ENCODE peak calls at places on chromosomes 13 and 19, in four cellular contexts. Q, R, Y and B are unnamed samples.

GRCh38 chr19:13460045-13460444 is 46.2 kb downstream of the CACNA1A start:
- DNase-seq in R (no peak), Q (no peak), Y (no peak), B (no peak)

GRCh38 chr19:2982983-2983350 is 5.6 kb downstream of the TLE6 start:
- DNase-seq in Q (no peak), Y (peak; percentile 79), R (peak; percentile 99), B (peak; percentile 74)

GRCh38 chr19:47644743-47645499 is 36.0 kb downstream of the BICRA start:
- DNase-seq in Y (no peak), R (no peak), Q (no peak), B (no peak)

GRCh38 chr19:16217671-16218464 is 20.2 kb downstream of the AP1M1 start:
- DNase-seq in Q (no peak), R (no peak), Y (no peak), B (peak; percentile 35)

GRCh38 chr19:18764591-18765051 is 26.5 kb downstream of the COMP start:
- DNase-seq in R (no peak), Y (no peak), Q (no peak), B (no peak)

GRCh38 chr13:34842466-34842865 is 99.6 kb upstream of the NBEA start:
- DNase-seq in Q (no peak), R (no peak), Y (no peak), B (no peak)

GRCh38 chr19:8377598-8377997 is 12.6 kb upstream of the RAB11B start:
- DNase-seq in Y (peak; percentile 13), Q (no peak), R (no peak), B (no peak)

GRCh38 chr19:37947778-37948177 is 40.8 kb downstream of the SIPA1L3 start:
- DNase-seq in Y (no peak), R (no peak), Q (no peak), B (no peak)

GRCh38 chr13:44848956-44849748 is 140.1 kb downstream of the NUFIP1 start:
- DNase-seq in Q (no peak), R (no peak), Y (no peak), B (no peak)

GRCh38 chr19:6952956-6953355 is 65.6 kb downstream of the ADGRE1 start:
- DNase-seq in Y (no peak), R (no peak), Q (no peak), B (no peak)

GRCh38 chr19:22604571-22605274 is 29.4 kb upstream of the ZNF492 start:
- DNase-seq in Y (no peak), R (no peak), Q (no peak), B (no peak)

GRCh38 chr13:50033696-50034095 is 18.5 kb downstream of the KCNRG start:
- DNase-seq in Y (no peak), Q (no peak), R (no peak), B (no peak)

GRCh38 chr19:53907193-53907581 is 1.9 kb upstream of the CACNG7 start:
- DNase-seq in Q (no peak), Y (no peak), R (no peak), B (no peak)

GRCh38 chr13:41456768-41457588 is at the start of gene RGCC:
- DNase-seq in Q (peak; percentile 62), R (peak; percentile 80), Y (peak; percentile 93), B (peak; percentile 89)

GRCh38 chr19:14611051-14611450 is 28.2 kb downstream of the CLEC17A start:
- DNase-seq in Y (no peak), R (no peak), Q (no peak), B (no peak)

GRCh38 chr19:11481777-11482383 is 1.0 kb upstream of the ELAVL3 start:
- DNase-seq in R (peak; percentile 51), Q (peak; percentile 49), Y (peak; percentile 67), B (peak; percentile 98)

GRCh38 chr19:47713046-47714021 is at the start of gene EHD2:
- DNase-seq in Q (peak; percentile 68), R (peak; percentile 71), Y (peak; percentile 73), B (no peak)

GRCh38 chr13:40534456-40534855 is 132.0 kb downstream of the FOXO1 start:
- DNase-seq in R (peak; percentile 81), Q (no peak), Y (no peak), B (no peak)

GRCh38 chr13:23461544-23461943 is 28.0 kb upstream of the SACS start:
- DNase-seq in Q (no peak), Y (no peak), R (no peak), B (no peak)

GRCh38 chr13:44815507-44816074 is 173.7 kb downstream of the NUFIP1 start:
- DNase-seq in Y (peak; percentile 45), R (peak; percentile 28), Q (no peak), B (peak; percentile 31)

GRCh38 chr19:21694171-21694906 is 73.0 kb downstream of the ZNF100 start:
- DNase-seq in R (no peak), Y (no peak), Q (no peak), B (no peak)

GRCh38 chr13:107461751-107462150 is 753.6 kb downstream of the LIG4 start:
- DNase-seq in R (no peak), Y (no peak), Q (no peak), B (no peak)

GRCh38 chr13:50762969-50763568 is 80.4 kb downstream of the DLEU7 start:
- DNase-seq in Y (no peak), Q (no peak), R (no peak), B (no peak)

GRCh38 chr19:18436651-18437478 is 1.1 kb downstream of the ISYNA1 start:
- DNase-seq in R (peak; percentile 80), Y (peak; percentile 82), Q (peak; percentile 65), B (no peak)

GRCh38 chr19:56105090-56105701 is 15.9 kb downstream of the ZNF787 start:
- DNase-seq in Q (peak; percentile 79), Y (peak; percentile 90), R (peak; percentile 88), B (peak; percentile 61)

GRCh38 chr19:47142779-47143178 is 12.1 kb downstream of the SAE1 start:
- DNase-seq in R (no peak), Q (no peak), Y (no peak), B (no peak)

GRCh38 chr13:88857256-88857655 is 1186.1 kb downstream of the SLITRK5 start:
- DNase-seq in Q (no peak), Y (no peak), R (no peak), B (no peak)

GRCh38 chr19:31461814-31462539 is 112.7 kb upstream of the TSHZ3 start:
- DNase-seq in R (no peak), Q (no peak), Y (no peak), B (no peak)

GRCh38 chr19:2887391-2887914 is 13.3 kb upstream of the ZNF57 start:
- DNase-seq in Y (no peak), R (peak; percentile 19), Q (peak; percentile 7), B (no peak)

GRCh38 chr19:3907626-3908265 is 25.1 kb upstream of the NMRK2 start:
- DNase-seq in Q (no peak), R (no peak), Y (no peak), B (no peak)

GRCh38 chr13:97502192-97502591 is 68.2 kb downstream of the RAP2A start:
- DNase-seq in Q (no peak), Y (no peak), R (peak; percentile 17), B (no peak)

GRCh38 chr13:69690999-69691398 is 416.6 kb upstream of the ATXN8OS start:
- DNase-seq in R (no peak), Q (no peak), Y (no peak), B (no peak)
- TF ChIP-seq CTCF in R (no peak), Q (no peak), Y (no peak), B (no peak)

GRCh38 chr19:1491114-1491848 is at the start of gene REEP6:
- DNase-seq in Q (no peak), Y (no peak), R (peak; percentile 30), B (no peak)

GRCh38 chr19:1488282-1488601 is 1.9 kb downstream of the PCSK4 start:
- DNase-seq in Y (no peak), R (no peak), Q (no peak), B (no peak)

GRCh38 chr19:1490311-1491113 is at the start of gene PCSK4:
- DNase-seq in Q (peak; percentile 98), Y (peak; percentile 97), R (peak; percentile 99), B (peak; percentile 99)

GRCh38 chr19:1489463-1489971 is 633 bp downstream of the PCSK4 start:
- DNase-seq in R (no peak), Y (peak; percentile 57), Q (no peak), B (no peak)

DNA sequence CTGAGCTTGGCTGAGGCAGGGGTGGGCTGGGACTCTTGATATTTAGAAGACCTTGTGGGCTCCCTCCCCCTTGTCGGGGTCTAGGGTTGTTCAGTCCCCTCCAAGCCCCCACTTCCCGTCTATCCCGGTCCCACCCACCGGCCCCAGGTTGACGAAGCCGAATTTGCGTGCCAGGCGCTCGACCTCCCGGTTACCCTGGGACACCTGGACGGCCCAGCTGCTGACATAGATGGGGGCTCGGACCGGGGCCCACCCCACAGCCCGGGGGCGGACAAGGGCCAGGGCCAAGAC is 185 bp downstream of the PCSK4 start:
- DNase-seq in R (no peak), Q (no peak), Y (no peak), B (no peak)
- TF ChIP-seq CTCF in R (no peak), Q (no peak), Y (no peak), B (no peak)

GRCh38 chr13:83350569-83350968 is 531.7 kb downstream of the SLITRK1 start:
- DNase-seq in R (no peak), Y (no peak), Q (no peak), B (no peak)

GRCh38 chr13:83355042-83355441 is 527.2 kb downstream of the SLITRK1 start:
- DNase-seq in Q (no peak), Y (no peak), R (no peak), B (no peak)

DNA sequence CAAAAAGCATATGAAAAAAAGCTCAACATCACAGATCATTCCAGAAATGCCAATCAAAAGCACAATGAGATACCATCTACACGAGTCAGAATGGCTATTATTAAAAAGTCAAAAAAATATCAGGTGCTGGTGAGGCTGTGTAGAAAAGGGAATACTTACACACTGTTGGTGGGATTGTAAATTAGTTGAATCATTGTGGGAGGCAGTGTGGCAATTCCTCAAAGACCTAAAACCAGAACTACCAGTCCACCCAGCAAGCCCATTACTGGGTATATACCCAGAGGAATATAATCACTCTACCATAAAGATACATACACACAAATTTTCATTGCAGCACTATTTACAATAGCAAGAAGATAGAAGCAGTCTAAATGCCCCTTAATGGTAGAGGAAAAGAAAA is 529.9 kb downstream of the SLITRK1 start:
- DNase-seq in Y (no peak), Q (no peak), R (no peak), B (no peak)
- TF ChIP-seq CTCF in Y (no peak), Q (no peak), R (no peak), B (no peak)

GRCh38 chr19:49431330-49431749 is 6.2 kb downstream of the GFY start:
- DNase-seq in Y (no peak), R (no peak), Q (no peak), B (no peak)

GRCh38 chr19:49428547-49429451 is 3.6 kb downstream of the GFY start:
- DNase-seq in Q (no peak), R (no peak), Y (no peak), B (no peak)

GRCh38 chr19:49432141-49433073 is 7.2 kb downstream of the GFY start:
- DNase-seq in R (no peak), Q (no peak), Y (no peak), B (no peak)

GRCh38 chr19:49430172-49430677 is 5.0 kb downstream of the GFY start:
- DNase-seq in Y (no peak), Q (no peak), R (no peak), B (no peak)

DNA sequence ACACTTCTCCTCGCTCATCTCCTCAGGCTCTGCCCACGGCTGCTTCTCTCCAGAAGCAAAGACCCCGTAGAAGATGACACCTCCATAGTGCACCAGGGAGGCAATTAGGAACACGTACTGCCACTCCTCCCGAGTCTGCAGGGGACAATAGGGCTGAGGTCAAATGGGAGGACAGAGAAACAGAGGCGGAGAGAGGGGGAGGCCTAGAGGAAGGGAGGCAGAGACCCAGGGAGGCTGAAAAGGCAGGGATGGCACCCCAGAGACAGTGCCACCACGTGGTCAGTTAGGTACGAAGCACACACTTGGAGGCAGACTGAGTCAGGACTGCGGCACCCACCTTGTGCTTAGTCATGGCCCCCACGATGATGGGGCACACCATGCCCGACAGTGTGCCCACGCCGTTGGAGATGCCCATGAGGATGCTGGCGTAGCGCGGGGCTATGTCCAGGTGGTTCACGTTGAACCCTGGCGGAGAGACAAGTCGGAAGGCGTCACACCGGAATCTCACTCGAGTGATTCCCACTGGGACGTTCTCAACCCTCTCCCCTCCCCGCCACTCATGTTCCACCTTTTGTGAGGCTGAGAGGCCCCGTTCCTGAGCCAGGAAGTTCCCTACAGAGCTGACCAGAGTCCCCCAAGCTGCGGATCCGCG is 5.6 kb downstream of the GFY start:
- DNase-seq in Y (no peak), Q (no peak), R (no peak), B (no peak)
- TF ChIP-seq CTCF in Y (no peak), Q (peak; percentile 14), R (no peak), B (peak; percentile 9)